ENCODE peak calls at places on chromosomes 2 and 18, in five cellular contexts. K, D, H, G and C are unnamed samples.

GRCh38 chr2:105328281-105329196 is 996 bp downstream of the TGFBRAP1 start:
- DNase-seq in H (peak), G (peak), D (peak), K (no peak), C (no peak)

GRCh38 chr2:172928754-172929153 is 146.9 kb upstream of the MAP3K20 start:
- DNase-seq in D (no peak), H (peak), G (no peak), K (no peak), C (peak)

GRCh38 chr2:27832396-27832795 is 57.8 kb downstream of the RBKS start:
- DNase-seq in K (no peak), G (no peak), H (peak), D (no peak), C (peak)

GRCh38 chr2:190640124-190640523 is 8.8 kb upstream of the NAB1 start:
- DNase-seq in K (no peak), G (no peak), D (no peak), H (peak), C (no peak)

GRCh38 chr2:234964631-234965461 is 13.0 kb downstream of the SH3BP4 start:
- DNase-seq in H (no peak), K (no peak), D (no peak), G (no peak), C (no peak)

GRCh38 chr2:70888389-70888924 is 47.2 kb upstream of the ATP6V1B1 start:
- DNase-seq in D (no peak), G (no peak), K (no peak), H (no peak), C (no peak)

GRCh38 chr2:111121873-111122630 is 1.3 kb downstream of the BCL2L11 start:
- DNase-seq in H (peak), D (peak), K (no peak), G (peak), C (peak)

GRCh38 chr2:159711562-159712193 is 628 bp upstream of the MARCHF7 start:
- DNase-seq in K (no peak), H (no peak), G (no peak), D (no peak), C (no peak)

GRCh38 chr2:222915092-222915957 is 54.5 kb downstream of the ACSL3 start:
- DNase-seq in G (no peak), H (peak), K (no peak), D (peak), C (no peak)

GRCh38 chr2:26438926-26439325 is 37.2 kb downstream of the DRC1 start:
- DNase-seq in G (no peak), D (no peak), K (no peak), H (no peak), C (no peak)

GRCh38 chr2:60002158-60002867 is 551.1 kb downstream of the BCL11A start:
- DNase-seq in G (no peak), K (no peak), D (peak), H (no peak), C (no peak)

GRCh38 chr2:127254386-127254981 is 34.4 kb upstream of the CYP27C1 start:
- DNase-seq in D (no peak), K (no peak), H (peak), G (no peak), C (no peak)

GRCh38 chr18:33052886-33053285 is 280.1 kb upstream of the KLHL14 start:
- DNase-seq in K (no peak), H (no peak), G (no peak), D (no peak), C (no peak)

GRCh38 chr2:102120261-102121259 is 22.0 kb upstream of the IL1R1 start:
- DNase-seq in G (peak), K (no peak), H (no peak), D (no peak), C (no peak)

GRCh38 chr18:69845588-69846506 is 101.8 kb downstream of the CD226 start:
- DNase-seq in H (peak), K (no peak), D (no peak), G (no peak), C (no peak)

GRCh38 chr2:140173790-140174189 is 1393.6 kb upstream of the NXPH2 start:
- DNase-seq in K (no peak), G (no peak), H (no peak), D (no peak), C (no peak)

GRCh38 chr2:197997083-197997541 is 192.7 kb downstream of the PLCL1 start:
- DNase-seq in G (no peak), D (no peak), K (no peak), H (no peak), C (no peak)

GRCh38 chr2:101967826-101968498 is 23.8 kb upstream of the IL1R2 start:
- DNase-seq in G (peak), K (no peak), D (no peak), H (no peak), C (no peak)

GRCh38 chr18:34837769-34838194 is 127.7 kb downstream of the DTNA start:
- DNase-seq in G (no peak), D (no peak), K (no peak), H (peak), C (peak)

GRCh38 chr18:75531851-75532241 is 104.3 kb upstream of the SMIM21 start:
- DNase-seq in G (no peak), H (no peak), K (no peak), D (no peak), C (no peak)

GRCh38 chr18:75531212-75531850 is 103.8 kb upstream of the SMIM21 start:
- DNase-seq in G (no peak), K (no peak), D (no peak), H (peak), C (no peak)

GRCh38 chr18:75530548-75531211 is 103.2 kb upstream of the SMIM21 start:
- DNase-seq in K (no peak), G (no peak), D (no peak), H (peak), C (no peak)

GRCh38 chr18:75530118-75530517 is 102.6 kb upstream of the SMIM21 start:
- DNase-seq in K (no peak), G (no peak), H (no peak), D (no peak), C (no peak)

DNA sequence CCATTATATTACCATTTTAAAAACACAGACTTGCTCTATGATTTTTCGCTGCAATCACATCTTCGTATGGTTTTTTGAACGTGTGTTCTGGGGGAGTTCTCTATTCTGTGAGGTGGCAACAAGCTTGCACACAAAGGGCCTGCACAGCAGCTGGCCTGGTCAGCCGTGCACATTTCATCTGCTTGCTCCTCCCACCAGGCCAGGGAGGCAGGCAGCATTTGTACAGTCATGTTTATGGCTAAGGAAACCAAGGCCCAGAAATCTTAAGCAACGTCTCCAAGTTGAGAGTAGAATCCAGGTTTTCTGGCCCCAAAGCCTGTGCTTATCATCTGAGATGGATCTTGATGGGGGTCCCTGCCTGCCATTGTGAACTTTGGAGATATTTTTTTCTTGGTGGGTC is 106.5 kb upstream of the SMIM21 start:
- DNase-seq in H (peak), K (no peak), G (no peak), D (no peak), C (peak)
- H3K4me3 ChIP-seq in H (no peak), K (no peak), G (no peak), D (no peak), C (no peak)

DNA sequence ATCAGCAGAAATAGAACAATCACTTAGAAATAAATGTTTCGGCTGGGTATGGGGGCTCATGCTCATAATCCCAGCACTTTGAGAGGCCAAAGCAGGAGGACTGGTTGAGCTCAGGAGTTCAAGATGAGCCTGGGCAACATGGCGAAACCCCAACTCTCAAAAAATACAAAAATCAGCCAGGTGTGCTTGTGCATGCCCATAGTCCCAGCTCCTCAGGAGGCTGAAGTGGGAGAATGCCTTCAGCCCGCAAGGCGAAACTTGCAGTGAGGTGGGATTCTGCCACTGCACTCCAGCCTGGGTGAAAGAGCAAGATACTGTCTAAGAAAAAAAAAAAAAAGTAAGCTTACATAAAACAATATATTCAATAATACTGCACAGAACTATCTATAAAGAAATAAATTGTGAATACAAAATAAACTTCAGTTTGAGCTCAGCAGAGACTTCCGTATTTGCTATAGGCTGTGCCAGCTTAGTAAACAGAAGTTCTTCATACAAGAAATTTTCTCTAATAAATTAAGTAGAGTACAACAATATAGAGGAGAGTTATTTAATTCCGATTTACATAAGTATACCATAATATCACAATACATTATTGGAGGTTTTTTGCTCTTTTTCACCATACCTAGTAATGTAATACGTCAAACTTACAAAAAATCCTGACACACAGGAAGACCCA is 43.6 kb downstream of the SRBD1 start:
- DNase-seq in G (no peak), K (no peak), D (no peak), H (no peak), C (no peak)
- H3K4me3 ChIP-seq in G (no peak), K (peak), D (peak), H (no peak), C (no peak)

DNA sequence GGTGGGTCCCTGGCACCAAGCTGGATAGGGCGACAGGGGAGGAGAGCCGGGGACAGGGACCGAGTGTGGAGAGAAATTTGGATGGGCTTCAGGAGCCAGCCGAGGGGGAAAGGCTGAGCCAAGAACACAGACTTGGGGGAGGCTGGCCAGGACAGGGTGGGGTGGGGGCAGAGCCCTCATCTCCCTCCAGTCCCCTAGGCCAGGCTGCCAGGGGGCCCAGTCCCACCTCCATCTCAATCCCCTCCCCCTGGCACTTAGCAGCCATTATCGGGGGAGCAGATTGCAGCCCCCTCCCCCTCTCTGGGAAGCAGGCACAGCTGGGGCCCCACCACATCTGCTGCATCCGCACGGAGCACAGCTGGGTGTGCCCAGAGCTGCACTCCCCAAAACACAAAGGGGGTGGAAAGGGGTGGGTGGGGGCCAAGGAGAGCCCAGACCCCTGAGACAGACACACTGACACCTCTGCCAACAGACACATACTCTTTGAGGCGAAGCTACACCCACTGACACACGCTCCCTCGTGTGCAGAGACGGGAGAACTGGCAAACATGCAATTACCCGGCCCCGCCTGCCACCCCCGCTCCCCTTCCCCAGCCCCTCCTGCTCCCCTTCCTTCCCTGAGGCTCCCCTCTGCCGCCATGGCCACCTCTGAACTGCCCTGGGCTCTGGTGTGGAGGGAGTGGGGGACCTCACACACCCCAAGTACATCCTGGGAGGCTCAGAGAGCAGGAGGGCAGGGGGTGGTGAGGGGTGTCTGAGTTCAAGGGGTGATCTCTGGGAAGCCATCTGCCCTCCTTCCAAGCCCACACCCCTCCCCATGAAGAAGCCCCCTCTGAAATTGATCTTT is 5.1 kb upstream of the ASIC4 start:
- DNase-seq in D (no peak), H (no peak), G (no peak), K (no peak), C (no peak)
- H3K4me3 ChIP-seq in D (no peak), H (no peak), G (no peak), K (peak), C (peak)

DNA sequence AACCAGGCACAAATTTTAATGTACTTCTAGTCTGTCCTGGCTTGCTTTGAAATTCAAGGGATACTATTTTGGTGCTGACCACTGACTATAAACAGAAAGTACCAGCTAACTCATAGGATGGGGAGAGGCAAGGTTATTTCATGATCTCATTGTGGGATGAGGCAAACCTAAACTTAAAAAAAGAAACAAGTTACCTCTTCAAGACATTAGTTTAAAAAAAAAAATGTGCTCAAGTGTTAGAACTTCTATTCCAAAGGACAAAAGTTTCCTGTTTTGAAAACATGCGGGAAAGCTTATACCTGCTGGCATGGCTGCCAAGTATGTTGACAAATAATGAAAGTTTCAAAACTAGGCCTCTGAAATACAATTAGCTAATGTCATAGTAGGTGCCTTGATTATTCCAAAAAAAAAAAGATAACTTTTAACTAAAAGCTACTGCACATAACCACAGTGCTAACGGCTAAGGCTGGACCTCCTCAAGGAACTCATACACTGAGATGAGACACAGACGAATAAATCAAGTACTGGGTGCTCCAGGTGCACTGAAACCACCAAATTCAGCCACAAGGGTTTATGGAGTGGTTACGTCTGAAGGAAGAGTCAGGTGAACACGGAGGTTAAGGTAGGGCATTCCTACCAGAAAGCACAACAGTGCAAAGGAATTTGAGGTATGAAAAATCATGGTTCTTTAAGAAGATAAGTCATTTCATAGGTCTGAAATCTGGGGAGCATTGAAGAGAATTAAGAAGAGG is 38.1 kb downstream of the TMEM131 start:
- DNase-seq in D (peak), G (no peak), K (no peak), H (peak), C (no peak)
- H3K4me3 ChIP-seq in D (peak), G (no peak), K (no peak), H (no peak), C (no peak)

GRCh38 chr2:171317492-171318125 is 116.2 kb downstream of the METTL8 start:
- DNase-seq in G (no peak), K (no peak), H (no peak), D (peak), C (no peak)

GRCh38 chr2:171320208-171320621 is 113.6 kb downstream of the METTL8 start:
- DNase-seq in D (no peak), H (no peak), G (no peak), K (no peak), C (no peak)

GRCh38 chr2:171318463-171318934 is 115.3 kb downstream of the METTL8 start:
- DNase-seq in G (no peak), H (peak), D (peak), K (no peak), C (no peak)

GRCh38 chr2:171320731-171321130 is 113.1 kb downstream of the METTL8 start:
- DNase-seq in D (no peak), G (no peak), H (no peak), K (no peak), C (no peak)

DNA sequence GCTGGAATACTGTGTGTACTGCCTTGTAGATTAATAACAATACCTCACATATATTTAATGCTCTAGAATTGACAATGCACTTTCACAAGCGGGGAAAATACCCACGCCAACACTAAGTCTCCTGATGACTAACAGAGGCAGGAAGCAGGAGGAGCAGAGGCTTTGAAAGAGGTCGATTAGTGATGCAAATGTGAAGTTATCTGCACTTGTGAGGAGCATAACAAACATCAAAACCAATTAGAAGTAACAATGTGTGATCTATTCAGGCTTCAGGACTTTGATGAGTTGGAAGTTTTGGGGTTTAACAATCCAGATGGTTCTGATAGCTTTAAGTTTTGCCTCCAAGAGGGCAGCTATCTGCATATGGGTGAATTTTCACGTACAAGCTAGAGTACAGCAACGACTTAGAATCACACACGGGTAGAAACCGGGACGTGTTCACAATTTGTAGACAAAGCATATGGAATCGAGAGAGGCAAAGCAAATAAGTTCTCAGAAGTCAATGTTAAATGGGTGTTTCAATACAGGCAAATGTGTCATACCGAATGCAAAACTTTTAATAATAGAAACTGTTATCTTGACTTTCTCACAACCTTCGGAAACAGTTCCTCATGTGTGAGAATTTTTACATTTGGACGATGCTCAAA is 114.5 kb downstream of the METTL8 start:
- DNase-seq in G (no peak), D (peak), K (no peak), H (peak), C (no peak)
- H3K4me3 ChIP-seq in G (no peak), D (peak), K (no peak), H (no peak), C (no peak)

GRCh38 chr2:120893874-120894584 is 158.4 kb downstream of the GLI2 start:
- DNase-seq in G (no peak), H (no peak), K (no peak), D (no peak), C (no peak)
- H3K4me3 ChIP-seq in G (no peak), H (no peak), K (no peak), D (no peak), C (no peak)

GRCh38 chr2:86049529-86049928 is 56.2 kb downstream of the POLR1A start:
- DNase-seq in D (no peak), H (no peak), G (no peak), K (no peak), C (no peak)
- H3K4me3 ChIP-seq in D (no peak), H (no peak), G (no peak), K (no peak), C (no peak)